ENCODE peak calls at places on chromosomes 11 and 22, in seven cellular contexts. V, Z, I, H, P, J and Q are unnamed samples.
A peak's percentile ranks its signal among the peaks of the same experiment; 100 is the strongest.

GRCh38 chr11:69357458-69358397 is 63.8 kb downstream of the MYEOV start:
- DNase-seq in J (no peak), V (no peak), I (no peak), P (no peak), H (no peak), Z (no peak), Q (no peak)

GRCh38 chr11:28585007-28585406 is 476.8 kb downstream of the METTL15 start:
- DNase-seq in Z (peak; percentile 65), V (peak; percentile 33), H (no peak), J (no peak), I (no peak), P (peak; percentile 84), Q (no peak)

GRCh38 chr22:27466229-27466628 is 335.3 kb downstream of the MN1 start:
- DNase-seq in I (no peak), V (no peak), H (no peak), P (no peak), J (no peak), Z (no peak), Q (no peak)

GRCh38 chr11:70468256-70469230 is 70.2 kb downstream of the CTTN start:
- DNase-seq in J (no peak), I (no peak), H (no peak), Z (no peak), V (no peak), P (no peak), Q (no peak)

GRCh38 chr11:111334495-111335123 is 36.3 kb downstream of the POU2AF3 start:
- DNase-seq in Z (peak; percentile 30), H (no peak), J (no peak), V (no peak), I (no peak), P (no peak), Q (no peak)

GRCh38 chr11:66020618-66021357 is 5.5 kb downstream of the CATSPER1 start:
- DNase-seq in V (peak; percentile 66), I (no peak), J (no peak), P (peak; percentile 79), H (no peak), Z (peak; percentile 78), Q (no peak)

GRCh38 chr22:20203142-20204099 is 52.6 kb upstream of the CCDC188 start:
- DNase-seq in Z (peak; percentile 45), P (peak; percentile 1), V (no peak), I (no peak), H (no peak), J (no peak), Q (peak; percentile 95)

GRCh38 chr11:279966-280761 is 2.0 kb downstream of the NLRP6 start:
- DNase-seq in P (peak; percentile 30), V (peak; percentile 35), Z (peak; percentile 36), I (no peak), H (no peak), J (no peak), Q (no peak)

GRCh38 chr22:46672731-46673130 is 52.5 kb downstream of the GRAMD4 start:
- DNase-seq in Z (no peak), J (no peak), P (no peak), I (no peak), H (no peak), V (no peak), Q (no peak)

GRCh38 chr11:119352857-119353260 is 6.4 kb upstream of the MFRP start:
- DNase-seq in I (no peak), H (no peak), V (peak; percentile 82), J (no peak), P (no peak), Z (peak; percentile 14), Q (no peak)

GRCh38 chr11:129740877-129741276 is 74.8 kb upstream of the TMEM45B start:
- DNase-seq in V (no peak), I (no peak), Z (no peak), J (no peak), H (no peak), P (no peak), Q (no peak)

GRCh38 chr11:109329716-109330115 is 92.3 kb upstream of the C11orf87 start:
- DNase-seq in V (no peak), Z (no peak), H (no peak), J (no peak), I (no peak), P (no peak), Q (no peak)

GRCh38 chr11:83061883-83062282 is 9.8 kb downstream of the RAB30 start:
- DNase-seq in I (no peak), Z (no peak), V (no peak), P (no peak), J (no peak), H (no peak), Q (no peak)

GRCh38 chr11:70434813-70435300 is 36.5 kb downstream of the CTTN start:
- DNase-seq in J (no peak), V (no peak), H (no peak), I (no peak), Z (no peak), P (no peak), Q (no peak)

GRCh38 chr11:15195454-15196200 is 80.9 kb downstream of the INSC start:
- DNase-seq in H (no peak), I (no peak), P (no peak), J (no peak), Z (peak; percentile 22), V (no peak), Q (no peak)

GRCh38 chr11:36433896-36434295 is 76.2 kb downstream of the TRAF6 start:
- DNase-seq in V (no peak), H (no peak), P (no peak), I (no peak), J (no peak), Z (no peak), Q (no peak)

GRCh38 chr11:106076923-106077608 is at the start of gene KBTBD3:
- DNase-seq in I (peak; percentile 96), Z (peak; percentile 99), J (peak; percentile 99), H (peak; percentile 99), V (peak; percentile 100), P (peak; percentile 99), Q (peak; percentile 98)
- H3K4me3 ChIP-seq in I (peak within 1 kb of the TSS; percentile 89), Z (peak within 1 kb of the TSS; percentile 58), J (peak within 1 kb of the TSS; percentile 85), H (peak within 1 kb of the TSS; percentile 76), V (peak within 1 kb of the TSS; percentile 98), P (peak within 1 kb of the TSS; percentile 91), Q (peak within 1 kb of the TSS; percentile 90)

GRCh38 chr11:61011239-61011870 is 39.9 kb downstream of the CD6 start:
- DNase-seq in J (no peak), I (no peak), V (no peak), H (no peak), Z (no peak), P (no peak), Q (no peak)

GRCh38 chr11:61009392-61010275 is 38.2 kb downstream of the CD6 start:
- DNase-seq in V (no peak), H (no peak), P (no peak), I (no peak), Z (no peak), J (no peak), Q (no peak)

GRCh38 chr11:61010466-61011238 is 39.2 kb downstream of the CD6 start:
- DNase-seq in V (no peak), Z (no peak), I (no peak), H (no peak), P (no peak), J (no peak), Q (no peak)

GRCh38 chr11:61008971-61009370 is 37.5 kb downstream of the CD6 start:
- DNase-seq in J (no peak), V (no peak), Z (no peak), H (no peak), P (no peak), I (no peak), Q (no peak)

GRCh38 chr11:61011950-61012830 is 40.7 kb downstream of the CD6 start:
- DNase-seq in H (no peak), I (no peak), V (no peak), J (no peak), P (peak; percentile 16), Z (peak; percentile 43), Q (no peak)
- H3K4me3 ChIP-seq in H (no peak overlapping the region), I (no peak overlapping the region), V (no peak overlapping the region), J (no peak overlapping the region), P (no peak overlapping the region), Z (no peak overlapping the region), Q (no peak overlapping the region)

DNA sequence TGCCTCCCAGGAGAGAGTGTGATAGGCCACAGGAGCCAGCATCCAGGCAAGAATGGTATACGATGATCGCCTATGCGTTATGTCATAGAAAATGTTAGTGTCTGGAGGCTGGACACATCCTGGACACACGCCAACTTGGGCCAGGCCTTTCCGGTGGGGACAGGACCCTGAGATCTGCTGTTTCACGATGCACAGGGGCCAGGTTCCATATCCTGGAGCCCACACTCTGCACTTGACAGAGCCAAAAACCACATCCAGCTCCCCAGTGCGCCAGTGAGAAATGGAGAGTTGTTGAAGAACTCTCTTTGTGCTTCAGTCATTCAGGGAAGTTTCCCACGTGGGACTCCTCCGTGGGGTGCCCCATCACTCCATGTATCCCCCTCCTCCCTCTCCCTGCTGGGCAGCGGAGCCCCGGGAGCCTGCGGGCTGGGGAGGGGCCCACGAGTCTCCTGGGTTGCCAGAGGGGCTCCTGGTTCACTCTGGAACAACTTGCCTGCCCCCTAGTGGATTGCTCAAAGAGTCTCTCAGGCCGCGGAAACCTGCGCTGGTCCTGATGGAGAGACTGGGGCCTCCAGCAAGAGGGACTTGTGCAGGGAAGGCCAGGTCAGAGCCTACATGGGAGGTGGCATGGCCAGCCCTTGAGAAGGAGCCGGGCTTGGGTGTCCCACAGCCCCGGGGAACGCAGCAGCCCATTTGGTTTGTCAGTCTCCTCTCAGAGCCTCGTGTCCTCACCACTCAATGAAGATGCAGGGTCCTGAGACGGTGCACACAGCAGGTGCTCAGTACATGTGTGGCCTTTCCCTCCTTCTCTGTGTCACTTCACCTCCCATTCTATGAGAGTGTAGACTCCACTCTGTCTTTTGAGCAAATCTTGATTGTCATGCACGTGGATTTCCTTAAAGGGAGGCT is 10.2 kb upstream of the LRRC32 start:
- DNase-seq in Z (peak; percentile 55), H (no peak), J (peak; percentile 43), P (peak; percentile 66), I (peak; percentile 34), V (peak; percentile 77), Q (peak; percentile 76)
- H3K4me3 ChIP-seq in Z (no peak overlapping the region), H (peak overlapping the region; percentile 34), J (no peak overlapping the region), P (no peak overlapping the region), I (no peak overlapping the region), V (no peak overlapping the region), Q (no peak overlapping the region)

GRCh38 chr22:41446639-41447434 is at the start of gene TOB2:
- DNase-seq in J (peak; percentile 95), I (peak; percentile 91), H (peak; percentile 95), P (peak; percentile 95), V (peak; percentile 96), Z (peak; percentile 96), Q (peak; percentile 95)

GRCh38 chr22:41446057-41446501 is 522 bp downstream of the TOB2 start:
- DNase-seq in H (no peak), Z (no peak), J (peak; percentile 7), I (no peak), V (no peak), P (no peak), Q (peak; percentile 21)

GRCh38 chr22:41447435-41448188 is 1.0 kb upstream of the TOB2 start:
- DNase-seq in P (peak; percentile 50), H (peak; percentile 88), V (peak; percentile 61), Z (peak; percentile 72), I (peak; percentile 51), J (peak; percentile 50), Q (peak; percentile 75)

GRCh38 chr22:41448189-41448808 is 1.7 kb upstream of the TOB2 start:
- DNase-seq in I (peak; percentile 82), H (peak; percentile 98), Z (peak; percentile 100), P (peak; percentile 99), J (peak; percentile 94), V (peak; percentile 100), Q (peak; percentile 99)

DNA sequence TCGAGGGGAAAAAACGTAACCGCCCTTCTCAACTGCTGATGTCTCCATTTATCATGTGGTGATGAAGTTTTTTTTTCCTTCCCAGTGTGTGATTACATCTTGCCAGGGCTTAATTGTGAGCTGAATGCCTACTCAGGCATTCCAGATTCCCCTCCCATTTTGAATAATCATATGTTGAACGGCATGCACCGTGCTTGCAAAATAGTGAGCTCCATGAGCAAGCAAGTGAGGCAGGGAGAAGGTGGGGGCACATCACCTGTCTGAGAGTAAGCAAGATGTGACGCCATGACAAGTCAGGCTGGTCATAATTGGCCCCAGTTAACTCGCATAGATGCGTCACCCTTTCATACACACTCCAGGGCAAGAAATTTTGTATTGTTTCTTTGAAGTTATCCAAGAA is 2.7 kb upstream of the TOB2 start:
- DNase-seq in J (no peak), V (no peak), P (no peak), H (no peak), Z (no peak), I (no peak), Q (no peak)
- H3K4me3 ChIP-seq in J (no peak overlapping the region), V (peak overlapping the region; percentile 49), P (no peak overlapping the region), H (no peak overlapping the region), Z (no peak overlapping the region), I (no peak overlapping the region), Q (no peak overlapping the region)